ENCODE peak calls at places on chromosomes 16 and 17, in five cellular contexts. One of them, this sample, is unnamed.

GRCh38 chr17:64686705-64687104 is 24.6 kb upstream of the SMURF2 start:
- DNase-seq in suprapubic skin: no peak
- DNase-seq in GM04503: no peak
- DNase-seq in C1 segment of cervical spinal cord: no peak
- DNase-seq in tibial nerve: no peak
- DNase-seq in this sample: no peak

GRCh38 chr16:87956169-87956770 is 5.0 kb downstream of the BANP start:
- DNase-seq in suprapubic skin: no peak
- DNase-seq in GM04503: no peak
- DNase-seq in C1 segment of cervical spinal cord: peak
- DNase-seq in tibial nerve: no peak
- DNase-seq in this sample: no peak

GRCh38 chr17:6574689-6575595 is 18.6 kb upstream of the PITPNM3 start:
- DNase-seq in suprapubic skin: no peak
- DNase-seq in GM04503: no peak
- DNase-seq in C1 segment of cervical spinal cord: peak
- DNase-seq in tibial nerve: no peak
- DNase-seq in this sample: peak

GRCh38 chr17:40290629-40291296 is 3.1 kb downstream of the CDC6 start:
- DNase-seq in suprapubic skin: no peak
- DNase-seq in GM04503: peak
- DNase-seq in C1 segment of cervical spinal cord: no peak
- DNase-seq in tibial nerve: no peak
- DNase-seq in this sample: no peak

GRCh38 chr17:8846768-8847211 is 20.7 kb downstream of the PIK3R6 start:
- DNase-seq in suprapubic skin: no peak
- DNase-seq in GM04503: no peak
- DNase-seq in C1 segment of cervical spinal cord: no peak
- DNase-seq in tibial nerve: no peak
- DNase-seq in this sample: peak

GRCh38 chr17:37461668-37462067 is 28.0 kb upstream of the DUSP14 start:
- DNase-seq in suprapubic skin: no peak
- DNase-seq in GM04503: no peak
- DNase-seq in C1 segment of cervical spinal cord: no peak
- DNase-seq in tibial nerve: no peak
- DNase-seq in this sample: no peak

GRCh38 chr16:84131118-84131517 is 13.9 kb downstream of the HSDL1 start:
- DNase-seq in suprapubic skin: no peak
- DNase-seq in GM04503: no peak
- DNase-seq in C1 segment of cervical spinal cord: no peak
- DNase-seq in tibial nerve: no peak
- DNase-seq in this sample: no peak

GRCh38 chr16:29972500-29972899 is 1.2 kb upstream of the TAOK2 start:
- DNase-seq in suprapubic skin: no peak
- DNase-seq in GM04503: no peak
- DNase-seq in C1 segment of cervical spinal cord: no peak
- DNase-seq in tibial nerve: no peak
- DNase-seq in this sample: peak

GRCh38 chr16:88792078-88792550 is 7.1 kb upstream of the PIEZO1 start:
- DNase-seq in suprapubic skin: no peak
- DNase-seq in GM04503: no peak
- DNase-seq in C1 segment of cervical spinal cord: no peak
- DNase-seq in tibial nerve: no peak
- DNase-seq in this sample: no peak

GRCh38 chr16:66026211-66026610 is 340.3 kb upstream of the CDH5 start:
- DNase-seq in suprapubic skin: peak
- DNase-seq in GM04503: no peak
- DNase-seq in C1 segment of cervical spinal cord: no peak
- DNase-seq in tibial nerve: no peak
- DNase-seq in this sample: no peak